ENCODE peak calls at places on chromosomes 16 and 17, in five cellular contexts. Z is progenitor cell of endocrine pancreas; K is T-cell; J is tibial artery; Q is activated naive CD8-positive, alpha-beta T cell treated with anti-CD3 and anti-CD28 coated beads for 36 hours. P is an unnamed sample.

GRCh38 chr17:64972611-64973010 is 53.3 kb upstream of the LRRC37A3 start:
- DNase-seq in Z (no peak), K (no peak), J (no peak), Q (no peak), P (no peak)

GRCh38 chr17:2398655-2399571 is 1.9 kb downstream of the MNT start:
- DNase-seq in Z (peak; percentile 38), K (peak; percentile 43), J (no peak), Q (peak; percentile 67), P (no peak)

GRCh38 chr17:3027786-3028532 is 35.4 kb downstream of the OR1D5 start:
- DNase-seq in Z (no peak), K (no peak), J (peak; percentile 6), Q (no peak), P (no peak)

GRCh38 chr17:75876938-75877751 is 1.2 kb downstream of the TRIM47 start:
- DNase-seq in Z (no peak), K (no peak), J (peak; percentile 98), Q (peak; percentile 46), P (peak; percentile 90)

GRCh38 chr17:52148288-52148968 is 10.1 kb downstream of the CA10 start:
- DNase-seq in Z (no peak), K (no peak), J (no peak), Q (no peak), P (no peak)

GRCh38 chr17:55661963-55662834 is 60.5 kb downstream of the TMEM100 start:
- DNase-seq in Z (no peak), K (no peak), J (no peak), Q (no peak), P (no peak)

GRCh38 chr17:19933221-19933620 is 44.4 kb downstream of the AKAP10 start:
- DNase-seq in Z (no peak), K (no peak), J (no peak), Q (no peak), P (no peak)

GRCh38 chr16:14473488-14473887 is 156.6 kb downstream of the PARN start:
- DNase-seq in Z (no peak), K (no peak), J (no peak), Q (no peak), P (no peak)

GRCh38 chr17:34756670-34757021 is 177.3 kb downstream of the TMEM132E start:
- DNase-seq in Z (no peak), K (no peak), J (no peak), Q (no peak), P (no peak)

GRCh38 chr17:27315322-27315721 is 21.4 kb downstream of the WSB1 start:
- DNase-seq in Z (no peak), K (no peak), J (peak; percentile 92), Q (no peak), P (peak; percentile 49)

GRCh38 chr16:84925092-84925772 is 86.1 kb downstream of the ZDHHC7 start:
- DNase-seq in Z (no peak), K (peak; percentile 47), J (no peak), Q (peak; percentile 68), P (peak; percentile 34)

GRCh38 chr16:88790312-88791150 is 5.5 kb upstream of the PIEZO1 start:
- DNase-seq in Z (no peak), K (no peak), J (no peak), Q (no peak), P (peak; percentile 31)

GRCh38 chr16:27789150-27789549 is 239.2 kb downstream of the KATNIP start:
- DNase-seq in Z (no peak), K (no peak), J (no peak), Q (no peak), P (no peak)

GRCh38 chr17:30290696-30291570 is 811 bp downstream of the BLMH start:
- DNase-seq in Z (peak; percentile 23), K (peak; percentile 4), J (peak; percentile 23), Q (peak; percentile 49), P (peak; percentile 13)

GRCh38 chr17:17792551-17793377 is 44.0 kb downstream of the SREBF1 start:
- DNase-seq in Z (no peak), K (peak; percentile 48), J (no peak), Q (peak; percentile 61), P (peak; percentile 32)

GRCh38 chr16:12674096-12674495 is 129.6 kb downstream of the CPPED1 start:
- DNase-seq in Z (no peak), K (no peak), J (no peak), Q (no peak), P (no peak)

GRCh38 chr17:82475458-82475857 is 16.9 kb downstream of the NARF start:
- DNase-seq in Z (no peak), K (no peak), J (no peak), Q (no peak), P (no peak)

GRCh38 chr16:30179931-30180330 is 3.5 kb upstream of the CORO1A start:
- DNase-seq in Z (no peak), K (no peak), J (no peak), Q (no peak), P (no peak)

GRCh38 chr17:65559483-65559801 is 2.0 kb downstream of the AXIN2 start:
- DNase-seq in Z (no peak), K (no peak), J (no peak), Q (no peak), P (no peak)

GRCh38 chr17:46869296-46869695 is 17.9 kb downstream of the WNT9B start:
- DNase-seq in Z (no peak), K (no peak), J (no peak), Q (no peak), P (no peak)

GRCh38 chr17:80498242-80498919 is 22.0 kb upstream of the NPTX1 start:
- DNase-seq in Z (no peak), K (no peak), J (peak; percentile 31), Q (no peak), P (no peak)

GRCh38 chr17:6701719-6702118 is 11.4 kb downstream of the SLC13A5 start:
- DNase-seq in Z (peak; percentile 34), K (no peak), J (no peak), Q (peak; percentile 56), P (no peak)

GRCh38 chr16:67268136-67268579 is 11.2 kb upstream of the PLEKHG4 start:
- DNase-seq in Z (no peak), K (no peak), J (peak; percentile 85), Q (no peak), P (no peak)

GRCh38 chr17:76911299-76912007 is 43.2 kb downstream of the MGAT5B start:
- DNase-seq in Z (no peak), K (no peak), J (no peak), Q (no peak), P (no peak)

GRCh38 chr16:28189237-28189636 is 22.5 kb downstream of the XPO6 start:
- DNase-seq in Z (no peak), K (no peak), J (no peak), Q (peak; percentile 34), P (no peak)

GRCh38 chr17:51356084-51356410 is 95.7 kb downstream of the UTP18 start:
- DNase-seq in Z (no peak), K (no peak), J (no peak), Q (no peak), P (no peak)

GRCh38 chr17:40180694-40181093 is 3.4 kb downstream of the RAPGEFL1 start:
- DNase-seq in Z (no peak), K (no peak), J (no peak), Q (no peak), P (no peak)

GRCh38 chr16:58461056-58461455 is 38.9 kb upstream of the NDRG4 start:
- DNase-seq in Z (no peak), K (no peak), J (no peak), Q (no peak), P (no peak)

GRCh38 chr16:6573577-6573976 is 759.1 kb upstream of the RBFOX1 start:
- DNase-seq in Z (peak; percentile 30), K (no peak), J (no peak), Q (no peak), P (peak; percentile 82)

GRCh38 chr16:75506567-75506966 is 11.3 kb upstream of the CHST6 start:
- DNase-seq in Z (no peak), K (no peak), J (peak; percentile 82), Q (no peak), P (no peak)

GRCh38 chr17:11643851-11644250 is 45.6 kb downstream of the DNAH9 start:
- DNase-seq in Z (no peak), K (no peak), J (no peak), Q (no peak), P (no peak)

GRCh38 chr16:67169642-67170167 is 633 bp upstream of the NOL3 start:
- DNase-seq in Z (no peak), K (no peak), J (no peak), Q (peak; percentile 56), P (peak; percentile 17)

GRCh38 chr16:49557070-49557446 is 183.5 kb downstream of the C16orf78 start:
- DNase-seq in Z (peak; percentile 21), K (no peak), J (no peak), Q (no peak), P (no peak)

GRCh38 chr16:10871157-10871991 is 5.6 kb upstream of the CIITA start:
- DNase-seq in Z (no peak), K (no peak), J (peak; percentile 43), Q (peak; percentile 73), P (no peak)

GRCh38 chr17:19867094-19867653 is 562 bp downstream of the ULK2 start:
- DNase-seq in Z (peak; percentile 57), K (peak; percentile 38), J (peak; percentile 71), Q (peak; percentile 59), P (peak; percentile 72)